ENCODE peak calls at places on chromosome 1, in seven cellular contexts. M is HS-5, H is GM23248, R is EL, S is WTC11, Z is midbrain, N is IMR-90. F is an unnamed sample.

GRCh38 chr1:53341961-53342707 is 14.3 kb upstream of the LRP8 start:
- DNase-seq in M (no peak), H (no peak), R (no peak), S (no peak), Z (no peak), N (no peak), F (no peak)

GRCh38 chr1:26789953-26790352 is 2.2 kb downstream of the PIGV start:
- DNase-seq in M (no peak), H (no peak), R (no peak), S (no peak), Z (no peak), N (no peak), F (no peak)

GRCh38 chr1:174448964-174449363 is 1.2 kb downstream of the GPR52 start:
- DNase-seq in M (no peak), H (no peak), R (no peak), S (no peak), Z (no peak), N (peak), F (no peak)

GRCh38 chr1:119715542-119715941 is 3.8 kb downstream of the PHGDH start:
- DNase-seq in M (no peak), H (peak), R (peak), S (no peak), Z (peak), N (peak), F (peak)

GRCh38 chr1:113255038-113255727 is 135.1 kb upstream of the MAGI3 start:
- DNase-seq in M (no peak), H (no peak), R (no peak), S (no peak), Z (no peak), N (no peak), F (no peak)

GRCh38 chr1:246698466-246699094 is 25.6 kb upstream of the SCCPDH start:
- DNase-seq in M (no peak), H (no peak), R (no peak), S (no peak), Z (no peak), N (no peak), F (no peak)

GRCh38 chr1:17053071-17053684 is 654 bp downstream of the SDHB start:
- DNase-seq in M (no peak), H (peak), R (no peak), S (no peak), Z (no peak), N (no peak), F (no peak)

GRCh38 chr1:14242870-14243269 is 355.6 kb upstream of the KAZN start:
- DNase-seq in M (no peak), H (no peak), R (no peak), S (no peak), Z (no peak), N (no peak), F (no peak)

GRCh38 chr1:2836333-2836970 is 35.0 kb upstream of the TTC34 start:
- DNase-seq in M (no peak), H (no peak), R (no peak), S (no peak), Z (no peak), N (no peak), F (no peak)

GRCh38 chr1:33306561-33307493 is 14.1 kb downstream of the A3GALT2 start:
- DNase-seq in M (no peak), H (peak), R (no peak), S (peak), Z (no peak), N (no peak), F (no peak)

GRCh38 chr1:118928739-118929554 is 59.2 kb downstream of the TBX15 start:
- DNase-seq in M (no peak), H (peak), R (peak), S (peak), Z (no peak), N (peak), F (no peak)